ENCODE peak calls at places on chromosomes 3 and 15, in ten cellular contexts. S is right lobe of liver, Q is transverse colon, M is stomach, U is heart left ventricle, O is adrenal gland, D is ovary, K is breast epithelium, P is tibial nerve, G is Peyer's patch. E is an unnamed sample.

GRCh38 chr3:149815318-149815717 is 2.3 kb downstream of the RNF13 start:
- DNase-seq in S (no peak), Q (no peak), U (no peak), P (no peak), K (no peak), O (no peak), M (no peak), D (no peak), G (no peak), E (no peak)

GRCh38 chr3:156576887-156577427 is 22.0 kb upstream of the SSR3 start:
- DNase-seq in U (no peak), S (no peak), O (no peak), D (no peak), G (no peak), M (no peak), K (no peak), Q (no peak), P (no peak), E (no peak)

GRCh38 chr15:99433026-99433756 is 132.6 kb upstream of the MEF2A start:
- DNase-seq in D (peak; percentile 28), K (no peak), M (no peak), O (peak; percentile 7), G (peak; percentile 54), U (peak; percentile 74), S (peak; percentile 38), P (no peak), Q (peak; percentile 72), E (no peak)

GRCh38 chr15:74982183-74982582 is 13.2 kb upstream of the SCAMP5 start:
- DNase-seq in M (no peak), D (no peak), G (no peak), Q (no peak), S (no peak), U (no peak), O (no peak), P (no peak), K (no peak), E (no peak)

GRCh38 chr3:196553551-196553950 is 14.8 kb downstream of the WDR53 start:
- DNase-seq in K (no peak), G (no peak), U (no peak), M (no peak), O (no peak), Q (no peak), P (no peak), D (no peak), S (no peak), E (no peak)

GRCh38 chr3:157033001-157033400 is 126.9 kb downstream of the CCNL1 start:
- DNase-seq in U (no peak), D (no peak), P (no peak), M (no peak), Q (no peak), S (no peak), O (no peak), G (no peak), K (no peak), E (no peak)

GRCh38 chr15:29040367-29040745 is 154.6 kb downstream of the APBA2 start:
- DNase-seq in D (no peak), G (no peak), O (no peak), S (no peak), Q (no peak), U (no peak), M (no peak), P (no peak), K (no peak), E (no peak)

GRCh38 chr15:90419738-90420487 is 31.9 kb downstream of the IQGAP1 start:
- DNase-seq in P (no peak), Q (no peak), S (no peak), G (no peak), M (no peak), D (no peak), K (no peak), O (no peak), U (no peak), E (no peak)

GRCh38 chr15:95825672-95826387 is 504.7 kb upstream of the NR2F2 start:
- DNase-seq in K (no peak), S (no peak), Q (no peak), P (no peak), D (no peak), G (no peak), M (no peak), O (no peak), U (no peak), E (no peak)

GRCh38 chr3:153242900-153243299 is 80.9 kb downstream of the RAP2B start:
- DNase-seq in U (no peak), S (no peak), O (no peak), P (no peak), G (no peak), D (no peak), K (no peak), Q (no peak), M (no peak), E (no peak)

GRCh38 chr3:191762323-191762960 is 301.5 kb downstream of the PYDC2 start:
- DNase-seq in M (no peak), K (no peak), P (no peak), G (no peak), S (no peak), Q (no peak), U (no peak), O (peak; percentile 20), D (no peak), E (no peak)

DNA sequence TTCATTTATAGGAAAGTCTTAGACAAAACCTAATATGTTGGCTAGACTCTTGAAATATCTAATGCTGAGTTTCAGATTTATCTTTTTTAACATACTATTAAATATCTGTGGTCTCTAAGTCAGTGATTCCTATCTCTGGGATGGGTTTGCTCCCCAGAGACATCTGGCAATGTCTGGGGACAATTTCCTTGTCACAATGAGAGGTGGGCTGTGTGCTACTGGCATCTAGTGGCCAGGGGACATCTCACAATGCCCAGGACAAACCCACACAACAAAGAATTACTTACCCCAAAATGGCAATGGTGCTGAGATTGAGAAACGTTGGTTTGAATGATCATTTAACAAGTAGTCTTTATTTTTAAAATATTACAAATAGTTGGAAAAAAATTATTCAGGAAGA is 602.1 kb downstream of the MAGI1 start:
- DNase-seq in S (no peak), D (no peak), M (no peak), Q (no peak), G (no peak), P (no peak), U (no peak), O (peak; percentile 30), K (no peak), E (no peak)
- H3K4me1 ChIP-seq in S (no peaks in the 10 kb centered on the region), D (no peaks in the 10 kb centered on the region), M (no peaks in the 10 kb centered on the region), Q (no peaks in the 10 kb centered on the region), G (no peaks in the 10 kb centered on the region), P (peaks cover 9% of the 10 kb centered on the region), U (no peaks in the 10 kb centered on the region), O (no peaks in the 10 kb centered on the region), K (no peaks in the 10 kb centered on the region), E (no peaks in the 10 kb centered on the region)

DNA sequence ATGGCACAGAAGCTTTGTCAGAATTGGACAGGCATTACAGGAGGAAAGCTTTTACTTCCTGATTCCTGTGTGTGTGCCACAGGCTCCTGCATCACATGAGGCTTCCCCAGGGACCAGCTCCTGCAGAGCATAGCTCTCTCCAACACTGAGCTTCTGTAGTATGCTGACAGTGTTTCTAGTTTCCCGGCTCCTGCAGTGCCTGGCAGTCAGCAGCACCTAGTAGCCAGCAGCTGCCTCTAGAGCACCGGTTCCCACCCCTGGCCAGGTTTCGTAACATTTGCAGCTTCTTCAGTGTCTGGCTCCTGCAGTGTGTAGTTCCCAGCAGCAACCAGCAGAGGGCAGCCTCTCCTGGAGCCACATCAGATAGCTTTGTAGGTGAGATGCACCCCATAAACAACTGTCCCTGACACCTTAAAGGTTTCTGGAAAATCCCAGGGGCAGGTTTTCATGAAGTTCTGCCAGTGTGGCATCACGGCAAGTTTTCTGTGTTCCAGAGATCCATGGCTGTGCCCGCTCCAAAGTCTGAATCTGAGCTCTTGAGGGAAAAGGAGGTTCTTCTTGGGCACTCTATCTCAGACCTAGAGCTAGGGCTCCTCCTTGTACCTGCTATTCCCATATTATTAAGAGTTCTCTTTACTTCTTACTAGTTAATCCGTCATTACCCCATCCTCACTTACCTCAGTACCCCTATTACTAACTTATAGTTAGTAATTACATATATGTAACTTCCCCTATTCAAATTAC is 5.7 kb upstream of the TRA2B start:
- DNase-seq in O (peak; percentile 88), Q (peak; percentile 92), G (peak; percentile 91), U (peak; percentile 75), D (peak; percentile 81), S (peak; percentile 90), K (peak; percentile 84), P (peak; percentile 90), M (peak; percentile 85), E (peak; percentile 26)
- TF ChIP-seq POLR2A in O (no peak), Q (no peak), G (no peak), U (no peak), D (no peak), S (no peak), K (no peak), P (no peak), M (no peak), E (no peak)

DNA sequence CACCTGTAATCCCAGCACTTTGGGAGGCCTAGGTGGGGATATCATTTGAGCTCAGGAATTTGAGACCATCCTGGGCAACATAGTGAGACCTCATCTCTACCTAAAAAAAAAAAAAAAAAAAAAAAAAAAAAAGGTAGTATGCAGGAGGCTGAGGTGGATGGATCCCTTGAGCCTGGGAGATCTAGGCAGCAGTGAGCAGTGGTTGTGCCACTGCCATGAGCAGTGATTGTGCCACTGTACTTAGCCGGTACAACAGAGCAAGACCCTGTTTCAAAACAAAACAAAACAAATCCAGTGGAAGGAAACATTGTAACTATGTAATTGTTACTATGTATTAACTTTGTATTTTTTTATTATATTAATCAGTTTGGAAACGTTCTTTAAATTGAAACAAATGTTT is 5.9 kb downstream of the FEM1B start:
- DNase-seq in Q (no peak), D (no peak), S (no peak), O (no peak), P (no peak), M (no peak), G (no peak), U (no peak), K (no peak), E (no peak)
- H3K4me1 ChIP-seq in Q (peaks cover 11% of the 10 kb centered on the region), D (peaks cover 15% of the 10 kb centered on the region), S (peaks cover 81% of the 10 kb centered on the region), O (peaks cover 33% of the 10 kb centered on the region), P (peaks cover 89% of the 10 kb centered on the region), M (peaks cover 32% of the 10 kb centered on the region), G (peaks cover 7% of the 10 kb centered on the region), U (peaks cover 20% of the 10 kb centered on the region), K (no peaks in the 10 kb centered on the region), E (peaks cover 39% of the 10 kb centered on the region)

GRCh38 chr3:1442271-1442670 is 349.4 kb downstream of the CNTN6 start:
- DNase-seq in P (no peak), O (no peak), U (no peak), Q (no peak), S (no peak), G (no peak), K (no peak), D (no peak), M (no peak), E (no peak)

GRCh38 chr3:1439395-1439794 is 346.6 kb downstream of the CNTN6 start:
- DNase-seq in D (no peak), K (no peak), G (peak; percentile 51), P (no peak), U (no peak), M (peak; percentile 27), O (no peak), Q (peak; percentile 35), S (no peak), E (no peak)

GRCh38 chr3:1446531-1446930 is 353.7 kb downstream of the CNTN6 start:
- DNase-seq in G (no peak), U (no peak), O (no peak), Q (no peak), P (no peak), M (no peak), S (no peak), K (no peak), D (no peak), E (no peak)

GRCh38 chr3:1448443-1448842 is 355.6 kb downstream of the CNTN6 start:
- DNase-seq in D (no peak), P (no peak), U (no peak), M (no peak), O (no peak), G (no peak), K (no peak), S (no peak), Q (no peak), E (no peak)

GRCh38 chr3:1444196-1444595 is 351.4 kb downstream of the CNTN6 start:
- DNase-seq in D (no peak), Q (no peak), O (no peak), G (no peak), U (no peak), M (no peak), P (no peak), S (no peak), K (no peak), E (no peak)
- TF ChIP-seq POLR2A in D (no peak), Q (no peak), O (no peak), G (no peak), U (no peak), M (no peak), P (no peak), S (no peak), K (no peak), E (no peak)